ENCODE peak calls at places on chromosomes 13 and 19, in nine cellular contexts. D is transverse colon, U is stomach, O is tibial nerve, V is HCT116, N is esophagus squamous epithelium, Y is lower leg skin, H is ovary, B is heart left ventricle. L is an unnamed sample.

GRCh38 chr19:41439441-41440222 is at the start of gene DMAC2:
- DNase-seq in D (peak), U (peak), O (peak), V (peak), N (peak), Y (peak), H (peak), B (peak), L (peak)

GRCh38 chr13:32496574-32497160 is 41.9 kb downstream of the N4BP2L2 start:
- DNase-seq in D (no peak), U (no peak), O (no peak), V (no peak), N (no peak), Y (no peak), H (no peak), B (no peak), L (no peak)

GRCh38 chr13:91347996-91348905 is 764 bp downstream of the MIR17HG start:
- DNase-seq in D (peak), U (peak), O (peak), V (no peak), N (no peak), Y (peak), H (peak), B (peak), L (peak)

GRCh38 chr19:28956421-28956820 is 256.5 kb downstream of the UQCRFS1 start:
- DNase-seq in D (no peak), U (no peak), O (no peak), V (no peak), N (no peak), Y (no peak), H (no peak), B (no peak), L (no peak)

GRCh38 chr13:100922599-100922998 is 248.0 kb upstream of the TMTC4 start:
- DNase-seq in D (no peak), U (no peak), O (no peak), V (no peak), N (no peak), Y (no peak), H (no peak), B (no peak), L (no peak)

GRCh38 chr13:38566526-38566925 is 120.4 kb upstream of the FREM2 start:
- DNase-seq in D (no peak), U (no peak), O (no peak), V (no peak), N (no peak), Y (no peak), H (no peak), B (no peak), L (no peak)

GRCh38 chr13:60654405-60654804 is 257.4 kb downstream of the TDRD3 start:
- DNase-seq in D (no peak), U (peak), O (peak), V (no peak), N (no peak), Y (no peak), H (no peak), B (no peak), L (peak)

GRCh38 chr19:18932216-18932841 is 8.7 kb downstream of the HOMER3 start:
- DNase-seq in D (peak), U (peak), O (peak), V (peak), N (no peak), Y (peak), H (peak), B (peak), L (peak)

GRCh38 chr19:8682472-8682871 is 16.1 kb downstream of the ACTL9 start:
- DNase-seq in D (no peak), U (no peak), O (no peak), V (no peak), N (no peak), Y (no peak), H (no peak), B (no peak), L (no peak)

GRCh38 chr13:34751492-34751891 is 190.6 kb upstream of the NBEA start:
- DNase-seq in D (no peak), U (no peak), O (no peak), V (no peak), N (no peak), Y (no peak), H (no peak), B (no peak), L (no peak)

GRCh38 chr13:109156181-109156935 is 526.9 kb downstream of the MYO16 start:
- DNase-seq in D (no peak), U (no peak), O (no peak), V (no peak), N (no peak), Y (no peak), H (no peak), B (no peak), L (no peak)

GRCh38 chr19:7267792-7268736 is 26.1 kb downstream of the INSR start:
- DNase-seq in D (peak), U (no peak), O (no peak), V (no peak), N (no peak), Y (no peak), H (no peak), B (no peak), L (no peak)

GRCh38 chr13:53250272-53250875 is 221.8 kb downstream of the OLFM4 start:
- DNase-seq in D (no peak), U (no peak), O (peak), V (peak), N (no peak), Y (no peak), H (no peak), B (no peak), L (no peak)

DNA sequence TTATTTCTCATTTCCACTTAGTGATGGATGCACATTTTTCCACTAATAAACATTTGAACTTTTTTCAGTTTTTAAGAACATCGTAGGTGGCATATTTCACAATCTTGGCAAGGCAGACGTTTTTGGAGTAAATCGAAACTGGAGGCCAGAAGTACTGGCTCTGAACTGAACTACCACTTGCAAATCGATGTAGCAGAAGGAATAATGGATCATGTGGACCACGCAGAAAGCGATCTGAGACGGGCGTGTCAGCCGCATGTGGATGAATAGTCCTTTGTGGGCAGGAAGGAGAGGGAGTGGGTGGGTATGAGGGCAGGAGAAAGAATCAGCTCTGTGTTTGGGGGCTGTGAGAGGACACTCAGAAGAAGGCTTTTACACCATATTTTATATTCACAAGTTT is 90.4 kb downstream of the COL4A2 start:
- DNase-seq in D (no peak), U (no peak), O (peak), V (no peak), N (no peak), Y (peak), H (peak), B (no peak), L (no peak)
- H3K4me3 ChIP-seq in D (no peak), U (no peak), O (peak), V (no peak), N (no peak), Y (no peak), H (peak), B (no peak), L (no peak)

DNA sequence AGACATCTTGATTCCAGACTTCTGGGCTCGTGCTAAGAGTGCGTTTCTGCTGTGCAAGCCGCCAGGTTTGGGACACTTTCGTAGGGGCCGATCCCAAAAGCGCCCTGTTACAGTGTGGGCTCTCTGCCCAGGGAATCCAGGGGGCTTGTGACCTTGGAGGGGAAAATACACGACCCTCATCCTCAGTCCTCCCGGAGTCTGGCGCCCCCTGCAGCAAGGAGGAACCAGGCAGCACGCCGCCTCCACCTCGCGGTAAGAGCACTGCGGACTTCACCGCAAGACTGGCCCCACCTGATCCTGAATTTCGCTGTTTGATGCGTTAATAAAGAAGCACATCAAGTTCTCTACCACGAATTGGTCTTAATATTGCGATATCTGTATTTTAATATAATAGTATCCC is 5.2 kb downstream of the POLRMT start:
- DNase-seq in D (no peak), U (no peak), O (no peak), V (no peak), N (no peak), Y (no peak), H (no peak), B (no peak), L (no peak)
- TF ChIP-seq CTCF in D (no peak), U (no peak), O (no peak), V (no peak), N (no peak), Y (no peak), H (no peak), B (no peak), L (peak)

DNA sequence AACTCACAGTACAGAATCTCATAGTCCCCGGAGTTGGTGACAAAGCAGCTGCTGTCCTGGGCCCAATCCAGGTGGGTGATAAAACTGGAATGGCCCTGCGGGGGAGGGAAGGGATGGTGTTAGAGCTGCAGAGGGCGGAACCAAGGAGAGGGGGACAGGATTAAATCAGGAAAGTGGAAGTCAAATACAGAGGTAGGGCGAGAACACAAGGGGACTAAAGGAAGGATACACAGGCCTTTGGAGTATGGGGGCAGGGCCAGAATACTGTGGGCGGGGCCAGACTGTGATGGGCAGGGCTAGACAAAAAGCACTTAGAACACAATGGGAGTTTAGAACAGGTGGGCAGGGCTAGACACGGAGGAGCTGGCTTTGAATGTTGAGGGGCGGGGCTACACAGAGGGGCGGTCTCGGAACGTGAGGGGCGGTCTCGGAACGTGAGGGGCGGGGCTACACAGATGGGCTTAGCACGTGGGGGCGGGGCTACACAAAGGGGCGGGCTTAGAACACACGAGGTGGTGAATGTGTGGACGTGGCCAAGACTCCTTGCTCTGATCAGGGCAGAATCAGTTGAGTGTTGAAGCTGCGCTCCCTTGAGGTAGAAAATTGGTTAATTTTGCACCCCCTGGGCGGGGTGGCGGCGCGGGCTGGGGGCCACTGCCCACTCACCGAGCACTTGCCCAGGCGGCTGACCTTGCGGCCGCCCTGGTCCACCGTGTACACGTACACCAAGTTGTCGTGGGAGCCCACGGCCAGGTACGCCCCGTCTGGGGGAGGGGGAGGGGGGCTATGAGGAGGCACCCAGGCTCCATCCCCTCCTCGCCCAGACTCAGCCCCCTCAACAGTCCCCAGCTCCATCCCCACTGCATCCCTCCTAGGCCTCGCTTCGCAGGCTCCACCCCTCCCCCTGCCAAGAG is 14.0 kb upstream of the GPR4 start:
- DNase-seq in D (peak), U (peak), O (peak), V (peak), N (no peak), Y (peak), H (peak), B (peak), L (peak)
- TF ChIP-seq POLR2A in D (no peak), U (no peak), O (no peak), V (peak), N (no peak), Y (no peak), H (no peak), B (no peak), L (no peak)

GRCh38 chr13:113656831-113657671 is 947 bp downstream of the ATP4B start:
- DNase-seq in D (peak), U (peak), O (no peak), V (no peak), N (no peak), Y (peak), H (peak), B (no peak), L (peak)
- H3K4me3 ChIP-seq in D (no peak), U (peak), O (no peak), V (no peak), N (no peak), Y (no peak), H (no peak), B (no peak), L (no peak)

GRCh38 chr13:39971526-39971925 is 316.1 kb downstream of the COG6 start:
- DNase-seq in D (no peak), U (no peak), O (no peak), V (no peak), N (no peak), Y (no peak), H (no peak), B (no peak), L (no peak)
- TF ChIP-seq CTCF in D (no peak), U (no peak), O (no peak), V (no peak), N (no peak), Y (no peak), H (no peak), B (no peak), L (no peak)